ENCODE peak calls at places on chromosomes 3 and 15, in four cellular contexts. J is A549, G is HepG2, H is K562. Y is an unnamed sample.

GRCh38 chr3:38560996-38561717 is 65.0 kb downstream of the EXOG start:
- DNase-seq in J (no peak), G (no peak), H (no peak), Y (no peak)

GRCh38 chr15:99911824-99912223 is 178.6 kb upstream of the LYSMD4 start:
- DNase-seq in J (no peak), G (no peak), H (no peak), Y (no peak)

GRCh38 chr15:81285461-81285860 is 38.5 kb downstream of the STARD5 start:
- DNase-seq in J (no peak), G (no peak), H (no peak), Y (no peak)

GRCh38 chr3:63864008-63864871 is 573 bp downstream of the ATXN7 start:
- DNase-seq in J (peak; percentile 25), G (no peak), H (peak; percentile 73), Y (peak; percentile 44)

GRCh38 chr3:127744875-127745274 is 72.1 kb downstream of the ABTB1 start:
- DNase-seq in J (no peak), G (no peak), H (no peak), Y (no peak)

GRCh38 chr3:154931484-154931883 is 148.6 kb upstream of the MME start:
- DNase-seq in J (no peak), G (no peak), H (no peak), Y (no peak)

GRCh38 chr15:47885921-47886320 is 168.6 kb downstream of the SEMA6D start:
- DNase-seq in J (no peak), G (no peak), H (no peak), Y (no peak)

GRCh38 chr15:75650908-75651809 is 3.4 kb downstream of the SNX33 start:
- DNase-seq in J (no peak), G (peak; percentile 76), H (peak; percentile 79), Y (peak; percentile 63)

GRCh38 chr15:41892621-41893421 is 1.0 kb downstream of the SPTBN5 start:
- DNase-seq in J (no peak), G (no peak), H (no peak), Y (no peak)

GRCh38 chr3:186782542-186783069 is 771 bp upstream of the EIF4A2 start:
- DNase-seq in J (no peak), G (peak; percentile 30), H (no peak), Y (no peak)

GRCh38 chr15:101464246-101464998 is 25.1 kb downstream of the PCSK6 start:
- DNase-seq in J (no peak), G (no peak), H (no peak), Y (no peak)
- TF ChIP-seq MYC in J (no peak), G (no peak), H (no peak), Y (no peak)

GRCh38 chr3:171307988-171308387 is 152.2 kb downstream of the TNIK start:
- DNase-seq in J (no peak), G (no peak), H (no peak), Y (no peak)

GRCh38 chr3:171302009-171302408 is 158.2 kb downstream of the TNIK start:
- DNase-seq in J (no peak), G (no peak), H (no peak), Y (no peak)

GRCh38 chr3:171311784-171312183 is 148.4 kb downstream of the TNIK start:
- DNase-seq in J (no peak), G (no peak), H (no peak), Y (peak; percentile 68)

GRCh38 chr3:171309906-171310359 is 150.3 kb downstream of the TNIK start:
- DNase-seq in J (no peak), G (no peak), H (no peak), Y (peak; percentile 76)

GRCh38 chr3:171306631-171307030 is 153.6 kb downstream of the TNIK start:
- DNase-seq in J (no peak), G (no peak), H (no peak), Y (peak; percentile 90)
- TF ChIP-seq JUN in J (no peak), G (no peak), H (no peak), Y (no peak)

GRCh38 chr15:63043391-63044076 is 987 bp downstream of the TPM1 start:
- DNase-seq in J (no peak), G (no peak), H (peak; percentile 16), Y (peak; percentile 48)

GRCh38 chr15:63042879-63043340 is 363 bp downstream of the TPM1 start:
- DNase-seq in J (peak; percentile 47), G (no peak), H (no peak), Y (peak; percentile 47)

GRCh38 chr15:63044077-63044644 is 1.6 kb downstream of the TPM1 start:
- DNase-seq in J (no peak), G (no peak), H (no peak), Y (no peak)

GRCh38 chr15:63045438-63046278 is 3.1 kb downstream of the TPM1 start:
- DNase-seq in J (no peak), G (no peak), H (no peak), Y (peak; percentile 49)

DNA sequence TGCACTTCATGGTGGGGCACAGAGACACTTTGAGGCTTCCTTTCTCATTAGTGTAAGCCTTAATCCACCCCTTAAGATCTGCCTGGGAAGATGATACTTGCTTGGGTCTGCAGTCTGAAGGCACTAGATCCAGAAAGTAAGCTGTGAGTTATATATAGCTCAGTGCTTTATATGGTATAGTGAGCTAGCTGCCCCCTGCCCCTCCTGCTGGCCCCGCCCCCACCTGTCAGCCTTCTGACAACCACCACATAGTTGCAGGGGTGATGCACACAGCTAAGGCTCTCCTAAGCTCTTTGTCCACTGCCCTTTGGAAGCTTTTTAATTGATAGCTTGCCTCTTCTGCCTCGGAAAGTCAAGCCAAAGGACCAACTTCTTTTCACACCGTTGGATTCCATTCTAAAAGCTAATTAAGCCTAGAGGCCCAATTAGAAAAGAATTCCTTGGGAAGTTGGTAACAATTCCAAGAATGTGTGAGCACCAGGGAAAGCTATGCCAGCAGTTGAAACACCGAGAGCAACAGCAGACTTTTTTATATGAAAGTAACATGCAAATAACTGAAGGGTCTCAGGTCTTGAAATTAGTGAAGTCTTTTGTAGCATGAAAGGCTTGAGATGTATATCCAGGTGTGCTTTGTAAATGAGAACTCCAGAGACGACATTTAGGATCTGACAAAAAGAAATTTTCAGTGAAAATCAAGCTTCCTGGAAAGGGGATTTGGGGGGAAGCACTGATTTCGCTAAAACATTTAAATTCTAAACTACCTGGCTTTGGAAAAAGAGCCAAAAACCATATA is 2.3 kb downstream of the TPM1 start:
- DNase-seq in J (no peak), G (no peak), H (no peak), Y (peak; percentile 43)
- H3K4me2 ChIP-seq in J (peak overlapping the region; percentile 93), G (peak overlapping the region; percentile 92), H (no peak overlapping the region), Y (peak overlapping the region; percentile 96)

DNA sequence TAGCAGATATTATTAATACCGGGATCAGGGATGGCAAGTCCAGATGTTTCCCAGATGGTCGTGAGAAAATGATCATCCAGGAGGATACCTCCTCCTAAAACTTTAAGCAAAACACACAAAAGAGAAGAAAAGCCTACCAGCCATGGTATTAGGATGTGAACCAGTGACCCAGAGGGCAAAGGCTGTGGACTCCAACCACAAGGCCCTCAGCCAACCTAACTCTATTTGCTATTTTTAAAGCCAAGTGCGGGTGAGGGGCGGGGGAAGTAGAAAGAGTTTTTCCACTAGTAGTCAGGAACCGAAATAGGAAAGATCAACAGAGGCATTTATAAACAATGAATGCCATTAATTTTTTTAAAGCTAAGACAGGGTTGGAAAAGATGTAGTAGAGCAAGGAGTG is 77.4 kb downstream of the STAC start:
- DNase-seq in J (no peak), G (no peak), H (no peak), Y (no peak)
- TF ChIP-seq MYC in J (no peak), G (no peak), H (no peak), Y (no peak)

GRCh38 chr3:27861047-27862036 is 139.2 kb upstream of the EOMES start:
- DNase-seq in J (no peak), G (no peak), H (no peak), Y (no peak)
- TF ChIP-seq JUN in J (no peak), G (no peak), H (no peak), Y (no peak)

GRCh38 chr3:155949464-155950217 is 79.2 kb downstream of the GMPS start:
- DNase-seq in J (no peak), G (no peak), H (no peak), Y (no peak)

GRCh38 chr3:155946178-155946577 is 75.7 kb downstream of the GMPS start:
- DNase-seq in J (no peak), G (peak; percentile 20), H (no peak), Y (no peak)

GRCh38 chr3:155944081-155944480 is 73.6 kb downstream of the GMPS start:
- DNase-seq in J (no peak), G (no peak), H (no peak), Y (no peak)

GRCh38 chr3:155948476-155948875 is 78.0 kb downstream of the GMPS start:
- DNase-seq in J (no peak), G (no peak), H (no peak), Y (no peak)
- H3K4me2 ChIP-seq in J (no peak overlapping the region), G (no peak overlapping the region), H (no peak overlapping the region), Y (no peak overlapping the region)

Y was measured in endothelial cell of umbilical vein.